ENCODE peak calls at places on chromosomes 1 and 21, in five cellular contexts. Z is progenitor cell of endocrine pancreas, U is prostate gland, Y is ELR, L is NCI-H1105. F is an unnamed sample.

GRCh38 chr1:154430903-154431302 is 25.8 kb downstream of the IL6R start:
- DNase-seq in Z (no peak), Y (peak), U (no peak), L (no peak), F (no peak)

GRCh38 chr1:191618202-191618601 is 540.1 kb upstream of the RGS18 start:
- DNase-seq in Z (no peak), U (no peak), L (no peak), Y (no peak), F (no peak)

GRCh38 chr21:44880762-44881585 is 7.5 kb upstream of the PTTG1IP start:
- DNase-seq in L (no peak), U (no peak), Z (no peak), Y (peak), F (peak)

GRCh38 chr1:100422065-100422464 is 69.8 kb downstream of the CDC14A start:
- DNase-seq in U (no peak), Z (no peak), L (no peak), Y (no peak), F (no peak)

GRCh38 chr1:29646161-29646775 is 409.9 kb downstream of the PTPRU start:
- DNase-seq in Y (no peak), L (no peak), Z (peak), U (no peak), F (no peak)

GRCh38 chr1:205301220-205301821 is 20.2 kb downstream of the NUAK2 start:
- DNase-seq in L (peak), Z (peak), U (peak), Y (peak), F (peak)

GRCh38 chr1:113917400-113918082 is 11.6 kb upstream of the HIPK1 start:
- DNase-seq in Y (peak), Z (no peak), U (no peak), L (no peak), F (peak)

GRCh38 chr1:56644941-56645662 is at the start of gene PRKAA2:
- DNase-seq in U (peak), Z (peak), L (peak), Y (peak), F (peak)